ENCODE peak calls at places on chromosomes 7 and 10, in seven cellular contexts. W is prostate gland; Q is activated T-cell treated with anti-CD3 and anti-CD28 coated beads for 48 hours; Z is fibroblast of the aortic adventitia; U is activated CD4-positive, alpha-beta T cell treated with anti-CD3 and anti-CD28 coated beads for 4 hours; N is GM03348; M is HCT116. L is an unnamed sample.
A peak's percentile ranks its signal among the peaks of the same experiment; 100 is the strongest.

GRCh38 chr7:50584386-50584785 is 19.2 kb upstream of the DDC start:
- DNase-seq in W (no peak), Q (no peak), Z (no peak), U (no peak), N (no peak), M (no peak), L (no peak)

GRCh38 chr7:64887756-64888508 is 15.1 kb upstream of the ZNF273 start:
- DNase-seq in W (no peak), Q (peak; percentile 43), Z (no peak), U (peak; percentile 16), N (no peak), M (no peak), L (peak; percentile 31)

GRCh38 chr10:5692476-5693358 is 8.1 kb downstream of the TASOR2 start:
- DNase-seq in W (peak; percentile 22), Q (peak; percentile 68), Z (peak; percentile 21), U (peak; percentile 72), N (peak; percentile 30), M (no peak), L (peak; percentile 77)

GRCh38 chr10:120800528-120801323 is 50.4 kb upstream of the WDR11 start:
- DNase-seq in W (no peak), Q (no peak), Z (no peak), U (no peak), N (no peak), M (no peak), L (no peak)

GRCh38 chr7:94041529-94041928 is 37.4 kb upstream of the BET1 start:
- DNase-seq in W (no peak), Q (no peak), Z (peak; percentile 87), U (no peak), N (no peak), M (no peak), L (no peak)

GRCh38 chr7:137930616-137931015 is 71.3 kb downstream of the CREB3L2 start:
- DNase-seq in W (no peak), Q (no peak), Z (peak; percentile 93), U (no peak), N (peak; percentile 49), M (no peak), L (no peak)

GRCh38 chr7:32905175-32905662 is 13.7 kb upstream of the KBTBD2 start:
- DNase-seq in W (no peak), Q (peak; percentile 60), Z (peak; percentile 82), U (peak; percentile 74), N (peak; percentile 77), M (peak; percentile 42), L (peak; percentile 32)

GRCh38 chr10:121310151-121310711 is 288.0 kb downstream of the FGFR2 start:
- DNase-seq in W (no peak), Q (no peak), Z (no peak), U (no peak), N (no peak), M (no peak), L (peak; percentile 33)

GRCh38 chr10:69712346-69712745 is 82.3 kb downstream of the FAM241B start:
- DNase-seq in W (no peak), Q (no peak), Z (no peak), U (no peak), N (no peak), M (no peak), L (no peak)

GRCh38 chr10:78664929-78665525 is 403.7 kb upstream of the ZMIZ1 start:
- DNase-seq in W (no peak), Q (no peak), Z (peak; percentile 46), U (no peak), N (no peak), M (peak; percentile 48), L (no peak)

GRCh38 chr10:32207544-32207943 is 139.4 kb downstream of the EPC1 start:
- DNase-seq in W (peak; percentile 47), Q (peak; percentile 47), Z (peak; percentile 52), U (peak; percentile 41), N (peak; percentile 55), M (peak; percentile 35), L (peak; percentile 18)

GRCh38 chr10:74306227-74306982 is 155.4 kb downstream of the ADK start:
- DNase-seq in W (no peak), Q (no peak), Z (no peak), U (no peak), N (no peak), M (no peak), L (peak; percentile 19)

GRCh38 chr7:82012453-82012852 is 242.6 kb upstream of the HGF start:
- DNase-seq in W (no peak), Q (no peak), Z (no peak), U (no peak), N (no peak), M (no peak), L (no peak)

GRCh38 chr10:80530251-80530650 is 7.5 kb upstream of the SH2D4B start:
- DNase-seq in W (no peak), Q (peak; percentile 38), Z (peak; percentile 8), U (peak; percentile 34), N (peak; percentile 30), M (peak; percentile 27), L (peak; percentile 30)

GRCh38 chr7:44490351-44491200 is at the start of gene NUDCD3:
- DNase-seq in W (peak; percentile 84), Q (peak; percentile 74), Z (peak; percentile 90), U (peak; percentile 82), N (peak; percentile 91), M (peak; percentile 78), L (peak; percentile 86)

GRCh38 chr7:13982940-13983677 is 6.4 kb downstream of the ETV1 start:
- DNase-seq in W (no peak), Q (no peak), Z (peak; percentile 27), U (no peak), N (no peak), M (no peak), L (no peak)

GRCh38 chr7:31933481-31933880 is 136.7 kb downstream of the PDE1C start:
- DNase-seq in W (no peak), Q (no peak), Z (no peak), U (no peak), N (no peak), M (no peak), L (no peak)